ENCODE peak calls at places on chromosomes 16 and 17, in five cellular contexts. X is EL; K is stimulated activated CD4-positive, alpha-beta T cell treated with anti-CD3 and anti-CD28 coated beads, Interleukin-4, amount 100 ng/mL, for 1 hour; A is fibroblast of lung; Q is endothelial cell. H is an unnamed sample.

GRCh38 chr17:79683365-79683764 is 47.4 kb upstream of the ENPP7 start:
- DNase-seq in X (no peak), K (no peak), A (no peak), Q (no peak), H (no peak)

GRCh38 chr17:1752425-1752941 is 9.4 kb upstream of the SERPINF1 start:
- DNase-seq in X (no peak), K (no peak), A (no peak), Q (no peak), H (peak)

GRCh38 chr17:59367657-59368045 is 36.2 kb downstream of the YPEL2 start:
- DNase-seq in X (no peak), K (no peak), A (no peak), Q (no peak), H (peak)

GRCh38 chr16:49441366-49441780 is 67.8 kb downstream of the C16orf78 start:
- DNase-seq in X (no peak), K (peak), A (no peak), Q (peak), H (no peak)

GRCh38 chr17:31690118-31690517 is 168.9 kb downstream of the COPRS start:
- DNase-seq in X (peak), K (no peak), A (peak), Q (no peak), H (no peak)

GRCh38 chr16:58198022-58198683 is at the start of gene CSNK2A2:
- DNase-seq in X (peak), K (peak), A (peak), Q (peak), H (peak)

GRCh38 chr16:54431041-54431996 is 144.7 kb upstream of the IRX3 start:
- DNase-seq in X (peak), K (no peak), A (no peak), Q (no peak), H (no peak)

GRCh38 chr17:77322534-77323412 is 182.0 kb downstream of the SEC14L1 start:
- DNase-seq in X (peak), K (no peak), A (peak), Q (no peak), H (peak)

GRCh38 chr17:37107406-37108083 is 158.8 kb downstream of the AATF start:
- DNase-seq in X (no peak), K (no peak), A (peak), Q (no peak), H (peak)

GRCh38 chr17:80111702-80112470 is 10.5 kb downstream of the GAA start:
- DNase-seq in X (no peak), K (no peak), A (no peak), Q (no peak), H (no peak)

GRCh38 chr17:64998436-64999190 is 57.9 kb downstream of the GNA13 start:
- DNase-seq in X (no peak), K (no peak), A (no peak), Q (no peak), H (no peak)

GRCh38 chr17:80751070-80751459 is 206.4 kb downstream of the RPTOR start:
- DNase-seq in X (peak), K (no peak), A (peak), Q (no peak), H (no peak)

GRCh38 chr17:39225308-39225973 is at the start of gene STAC2:
- DNase-seq in X (no peak), K (no peak), A (no peak), Q (no peak), H (no peak)

GRCh38 chr17:50953831-50954601 is 87.9 kb upstream of the TOB1 start:
- DNase-seq in X (no peak), K (no peak), A (peak), Q (peak), H (peak)